ENCODE peak calls at places on chromosomes 1 and 21, in eight cellular contexts. One of them, this sample, is unnamed. For H3K4me1, the result is how much of the 10 kb centered on the place peaks cover.

GRCh38 chr21:25963186-25963585 is 207.4 kb downstream of the APP start:
- DNase-seq in pancreas: no peak
- DNase-seq in spleen: no peak
- DNase-seq in right lobe of liver: no peak
- DNase-seq in lower lobe of right lung: no peak
- DNase-seq in PC-3: peak
- DNase-seq in thoracic aorta: no peak
- DNase-seq in endodermal cell: no peak
- DNase-seq in this sample: no peak

GRCh38 chr1:25695066-25695990 is 78.7 kb downstream of the MAN1C1 start:
- DNase-seq in pancreas: peak
- DNase-seq in spleen: no peak
- DNase-seq in right lobe of liver: peak
- DNase-seq in lower lobe of right lung: peak
- DNase-seq in PC-3: no peak
- DNase-seq in thoracic aorta: peak
- DNase-seq in endodermal cell: peak
- DNase-seq in this sample: peak

GRCh38 chr1:183227382-183227781 is 41.3 kb downstream of the LAMC2 start:
- DNase-seq in pancreas: no peak
- DNase-seq in spleen: no peak
- DNase-seq in right lobe of liver: no peak
- DNase-seq in lower lobe of right lung: no peak
- DNase-seq in PC-3: no peak
- DNase-seq in thoracic aorta: no peak
- DNase-seq in endodermal cell: no peak
- DNase-seq in this sample: no peak

GRCh38 chr1:109493805-109494539 is at the start of gene CYB561D1:
- DNase-seq in pancreas: peak
- DNase-seq in spleen: peak
- DNase-seq in right lobe of liver: peak
- DNase-seq in lower lobe of right lung: peak
- DNase-seq in PC-3: peak
- DNase-seq in thoracic aorta: peak
- DNase-seq in endodermal cell: peak
- DNase-seq in this sample: peak

GRCh38 chr1:159790237-159790917 is 9.6 kb downstream of the DUSP23 start:
- DNase-seq in pancreas: peak
- DNase-seq in spleen: no peak
- DNase-seq in right lobe of liver: no peak
- DNase-seq in lower lobe of right lung: no peak
- DNase-seq in PC-3: peak
- DNase-seq in thoracic aorta: no peak
- DNase-seq in endodermal cell: peak
- DNase-seq in this sample: no peak

GRCh38 chr1:233714631-233715217 is 100.8 kb downstream of the KCNK1 start:
- DNase-seq in pancreas: no peak
- DNase-seq in spleen: no peak
- DNase-seq in right lobe of liver: peak
- DNase-seq in lower lobe of right lung: no peak
- DNase-seq in PC-3: no peak
- DNase-seq in thoracic aorta: no peak
- DNase-seq in endodermal cell: no peak
- DNase-seq in this sample: no peak

GRCh38 chr1:211891708-211892107 is 61.1 kb upstream of the LPGAT1 start:
- DNase-seq in pancreas: no peak
- DNase-seq in spleen: no peak
- DNase-seq in right lobe of liver: no peak
- DNase-seq in lower lobe of right lung: no peak
- DNase-seq in PC-3: no peak
- DNase-seq in thoracic aorta: no peak
- DNase-seq in endodermal cell: no peak
- DNase-seq in this sample: no peak

GRCh38 chr21:16588433-16588860 is 858.7 kb downstream of the USP25 start:
- DNase-seq in pancreas: peak
- DNase-seq in spleen: no peak
- DNase-seq in right lobe of liver: peak
- DNase-seq in lower lobe of right lung: peak
- DNase-seq in PC-3: peak
- DNase-seq in thoracic aorta: peak
- DNase-seq in endodermal cell: peak
- DNase-seq in this sample: peak

GRCh38 chr21:34844033-34844923 is 175.5 kb downstream of the CLIC6 start:
- DNase-seq in pancreas: no peak
- DNase-seq in spleen: no peak
- DNase-seq in right lobe of liver: no peak
- DNase-seq in lower lobe of right lung: peak
- DNase-seq in PC-3: no peak
- DNase-seq in thoracic aorta: no peak
- DNase-seq in endodermal cell: peak
- DNase-seq in this sample: no peak

GRCh38 chr21:42282021-42282420 is 33.2 kb downstream of the TFF3 start:
- DNase-seq in pancreas: no peak
- DNase-seq in spleen: no peak
- DNase-seq in right lobe of liver: no peak
- DNase-seq in lower lobe of right lung: peak
- DNase-seq in PC-3: no peak
- DNase-seq in thoracic aorta: no peak
- DNase-seq in endodermal cell: no peak
- DNase-seq in this sample: no peak

GRCh38 chr1:94096797-94097549 is 24.0 kb downstream of the ABCA4 start:
- DNase-seq in pancreas: no peak
- DNase-seq in spleen: no peak
- DNase-seq in right lobe of liver: no peak
- DNase-seq in lower lobe of right lung: no peak
- DNase-seq in PC-3: no peak
- DNase-seq in thoracic aorta: no peak
- DNase-seq in endodermal cell: no peak
- DNase-seq in this sample: no peak

GRCh38 chr1:83583351-83584014 is 415.4 kb downstream of the TTLL7 start:
- DNase-seq in pancreas: no peak
- DNase-seq in spleen: no peak
- DNase-seq in right lobe of liver: peak
- DNase-seq in lower lobe of right lung: no peak
- DNase-seq in PC-3: peak
- DNase-seq in thoracic aorta: no peak
- DNase-seq in endodermal cell: peak
- DNase-seq in this sample: no peak
- TF ChIP-seq CTCF in pancreas: no peak
- TF ChIP-seq CTCF in spleen: no peak
- TF ChIP-seq CTCF in right lobe of liver: peak
- TF ChIP-seq CTCF in lower lobe of right lung: no peak
- TF ChIP-seq CTCF in PC-3: peak
- TF ChIP-seq CTCF in thoracic aorta: no peak
- TF ChIP-seq CTCF in endodermal cell: peak
- TF ChIP-seq CTCF in this sample: no peak

GRCh38 chr1:207748737-207749528 is 2.9 kb upstream of the CD46 start:
- DNase-seq in pancreas: no peak
- DNase-seq in spleen: no peak
- DNase-seq in right lobe of liver: no peak
- DNase-seq in lower lobe of right lung: no peak
- DNase-seq in PC-3: peak
- DNase-seq in thoracic aorta: no peak
- DNase-seq in endodermal cell: no peak
- DNase-seq in this sample: no peak

GRCh38 chr1:207753611-207754010 is 1.8 kb downstream of the CD46 start:
- DNase-seq in pancreas: no peak
- DNase-seq in spleen: no peak
- DNase-seq in right lobe of liver: no peak
- DNase-seq in lower lobe of right lung: no peak
- DNase-seq in PC-3: no peak
- DNase-seq in thoracic aorta: no peak
- DNase-seq in endodermal cell: no peak
- DNase-seq in this sample: no peak

GRCh38 chr1:207751790-207752455 is at the start of gene CD46:
- DNase-seq in pancreas: peak
- DNase-seq in spleen: peak
- DNase-seq in right lobe of liver: peak
- DNase-seq in lower lobe of right lung: peak
- DNase-seq in PC-3: peak
- DNase-seq in thoracic aorta: peak
- DNase-seq in endodermal cell: peak
- DNase-seq in this sample: peak

GRCh38 chr1:207752456-207753132 is 740 bp downstream of the CD46 start:
- DNase-seq in pancreas: peak
- DNase-seq in spleen: peak
- DNase-seq in right lobe of liver: peak
- DNase-seq in lower lobe of right lung: peak
- DNase-seq in PC-3: peak
- DNase-seq in thoracic aorta: no peak
- DNase-seq in endodermal cell: peak
- DNase-seq in this sample: peak

DNA sequence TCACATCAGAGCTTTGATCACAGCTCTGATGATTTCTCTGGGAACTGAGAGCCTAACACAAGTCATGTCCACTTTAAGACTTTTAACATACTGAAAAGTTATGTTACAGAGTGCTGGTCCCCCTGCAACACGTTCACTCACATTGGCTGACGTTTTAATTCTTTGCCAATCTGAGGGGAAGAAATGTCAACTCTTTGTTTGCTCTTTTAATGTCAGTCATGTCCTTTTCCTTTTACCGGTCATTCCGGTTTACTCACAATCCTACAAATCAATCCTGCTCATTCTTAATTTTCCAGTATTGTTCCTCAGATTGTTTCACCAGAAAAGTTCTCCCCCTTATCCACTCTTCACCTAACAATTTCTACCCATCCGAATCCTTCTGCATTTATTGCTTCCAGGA is 953 bp upstream of the CD46 start:
- DNase-seq in pancreas: no peak
- DNase-seq in spleen: no peak
- DNase-seq in right lobe of liver: no peak
- DNase-seq in lower lobe of right lung: no peak
- DNase-seq in PC-3: peak
- DNase-seq in thoracic aorta: no peak
- DNase-seq in endodermal cell: no peak
- DNase-seq in this sample: no peak
- H3K4me1 ChIP-seq in pancreas: under half
- H3K4me1 ChIP-seq in spleen: half or more
- H3K4me1 ChIP-seq in right lobe of liver: under half
- H3K4me1 ChIP-seq in lower lobe of right lung: half or more
- H3K4me1 ChIP-seq in PC-3: half or more
- H3K4me1 ChIP-seq in thoracic aorta: under half
- H3K4me1 ChIP-seq in endodermal cell: under half
- H3K4me1 ChIP-seq in this sample: half or more

GRCh38 chr1:220040028-220040596 is 6.2 kb downstream of the EPRS1 start:
- DNase-seq in pancreas: no peak
- DNase-seq in spleen: no peak
- DNase-seq in right lobe of liver: no peak
- DNase-seq in lower lobe of right lung: no peak
- DNase-seq in PC-3: peak
- DNase-seq in thoracic aorta: no peak
- DNase-seq in endodermal cell: no peak
- DNase-seq in this sample: no peak

GRCh38 chr1:220045356-220046051 is 801 bp downstream of the EPRS1 start:
- DNase-seq in pancreas: peak
- DNase-seq in spleen: no peak
- DNase-seq in right lobe of liver: no peak
- DNase-seq in lower lobe of right lung: no peak
- DNase-seq in PC-3: peak
- DNase-seq in thoracic aorta: no peak
- DNase-seq in endodermal cell: no peak
- DNase-seq in this sample: no peak

GRCh38 chr1:220043646-220044045 is 2.7 kb downstream of the EPRS1 start:
- DNase-seq in pancreas: no peak
- DNase-seq in spleen: no peak
- DNase-seq in right lobe of liver: no peak
- DNase-seq in lower lobe of right lung: no peak
- DNase-seq in PC-3: no peak
- DNase-seq in thoracic aorta: no peak
- DNase-seq in endodermal cell: no peak
- DNase-seq in this sample: no peak

GRCh38 chr1:220046052-220046930 is at the start of gene EPRS1:
- DNase-seq in pancreas: peak
- DNase-seq in spleen: peak
- DNase-seq in right lobe of liver: peak
- DNase-seq in lower lobe of right lung: peak
- DNase-seq in PC-3: peak
- DNase-seq in thoracic aorta: peak
- DNase-seq in endodermal cell: peak
- DNase-seq in this sample: peak

GRCh38 chr1:220044683-220045355 is 1.5 kb downstream of the EPRS1 start:
- DNase-seq in pancreas: no peak
- DNase-seq in spleen: no peak
- DNase-seq in right lobe of liver: no peak
- DNase-seq in lower lobe of right lung: no peak
- DNase-seq in PC-3: no peak
- DNase-seq in thoracic aorta: no peak
- DNase-seq in endodermal cell: no peak
- DNase-seq in this sample: no peak
- TF ChIP-seq CTCF in pancreas: no peak
- TF ChIP-seq CTCF in spleen: no peak
- TF ChIP-seq CTCF in right lobe of liver: no peak
- TF ChIP-seq CTCF in lower lobe of right lung: no peak
- TF ChIP-seq CTCF in PC-3: no peak
- TF ChIP-seq CTCF in thoracic aorta: no peak
- TF ChIP-seq CTCF in endodermal cell: no peak
- TF ChIP-seq CTCF in this sample: no peak

GRCh38 chr1:9591669-9592509 is 3.2 kb downstream of the TMEM201 start:
- DNase-seq in pancreas: no peak
- DNase-seq in spleen: peak
- DNase-seq in right lobe of liver: no peak
- DNase-seq in lower lobe of right lung: peak
- DNase-seq in PC-3: no peak
- DNase-seq in thoracic aorta: no peak
- DNase-seq in endodermal cell: no peak
- DNase-seq in this sample: peak
- H3K4me1 ChIP-seq in pancreas: under half
- H3K4me1 ChIP-seq in spleen: half or more
- H3K4me1 ChIP-seq in right lobe of liver: under half
- H3K4me1 ChIP-seq in lower lobe of right lung: under half
- H3K4me1 ChIP-seq in PC-3: under half
- H3K4me1 ChIP-seq in thoracic aorta: under half
- H3K4me1 ChIP-seq in endodermal cell: under half
- H3K4me1 ChIP-seq in this sample: under half

GRCh38 chr1:77825356-77825709 is 45.9 kb downstream of the MIGA1 start:
- DNase-seq in pancreas: peak
- DNase-seq in spleen: no peak
- DNase-seq in right lobe of liver: no peak
- DNase-seq in lower lobe of right lung: no peak
- DNase-seq in PC-3: peak
- DNase-seq in thoracic aorta: no peak
- DNase-seq in endodermal cell: peak
- DNase-seq in this sample: no peak
- TF ChIP-seq CTCF in pancreas: no peak
- TF ChIP-seq CTCF in spleen: peak
- TF ChIP-seq CTCF in right lobe of liver: no peak
- TF ChIP-seq CTCF in lower lobe of right lung: peak
- TF ChIP-seq CTCF in PC-3: peak
- TF ChIP-seq CTCF in thoracic aorta: no peak
- TF ChIP-seq CTCF in endodermal cell: peak
- TF ChIP-seq CTCF in this sample: peak

GRCh38 chr21:44932366-44933181 is 7.3 kb upstream of the SLX9 start:
- DNase-seq in pancreas: no peak
- DNase-seq in spleen: peak
- DNase-seq in right lobe of liver: no peak
- DNase-seq in lower lobe of right lung: peak
- DNase-seq in PC-3: peak
- DNase-seq in thoracic aorta: no peak
- DNase-seq in endodermal cell: peak
- DNase-seq in this sample: peak
- H3K4me1 ChIP-seq in pancreas: under half
- H3K4me1 ChIP-seq in spleen: half or more
- H3K4me1 ChIP-seq in right lobe of liver: under half
- H3K4me1 ChIP-seq in lower lobe of right lung: under half
- H3K4me1 ChIP-seq in PC-3: half or more
- H3K4me1 ChIP-seq in thoracic aorta: under half
- H3K4me1 ChIP-seq in endodermal cell: under half
- H3K4me1 ChIP-seq in this sample: under half